ENCODE peak calls at places on chromosomes 12 and 14, in nine cellular contexts. Y is cardiac muscle cell, C is esophagus squamous epithelium, U is prostate gland, M is astrocyte of the cerebellum, T is lower lobe of right lung, E is AG09309, F is coronary artery, O is mucosa of descending colon. K is an unnamed sample.

GRCh38 chr14:50067723-50068495 is 48.5 kb downstream of the VCPKMT start:
- DNase-seq in Y (peak), C (no peak), U (no peak), M (peak), T (no peak), E (peak), F (no peak), O (no peak), K (no peak)

GRCh38 chr14:95935228-95935822 is 58.7 kb downstream of the TUNAR start:
- DNase-seq in Y (peak), C (no peak), U (no peak), M (peak), T (no peak), E (no peak), F (no peak), O (no peak), K (no peak)

GRCh38 chr14:95796846-95797245 is 79.8 kb upstream of the TUNAR start:
- DNase-seq in Y (no peak), C (no peak), U (no peak), M (no peak), T (no peak), E (no peak), F (no peak), O (no peak), K (no peak)

GRCh38 chr12:26863515-26863914 is 30.5 kb upstream of the ITPR2 start:
- DNase-seq in Y (peak), C (no peak), U (no peak), M (no peak), T (no peak), E (no peak), F (no peak), O (no peak), K (no peak)

GRCh38 chr14:62138593-62138992 is 376.4 kb downstream of the SNAPC1 start:
- DNase-seq in Y (peak), C (no peak), U (no peak), M (no peak), T (no peak), E (no peak), F (no peak), O (no peak), K (no peak)

GRCh38 chr12:90959538-90960139 is 4.7 kb upstream of the CCER1 start:
- DNase-seq in Y (peak), C (no peak), U (peak), M (peak), T (no peak), E (no peak), F (no peak), O (no peak), K (no peak)

GRCh38 chr14:84877061-84877460 is 652.9 kb upstream of the FLRT2 start:
- DNase-seq in Y (no peak), C (no peak), U (no peak), M (no peak), T (no peak), E (no peak), F (no peak), O (no peak), K (no peak)

GRCh38 chr14:20419404-20419803 is 6.1 kb upstream of the TEP1 start:
- DNase-seq in Y (no peak), C (no peak), U (no peak), M (no peak), T (no peak), E (no peak), F (no peak), O (no peak), K (no peak)

GRCh38 chr14:70856851-70857498 is 47.7 kb upstream of the MAP3K9 start:
- DNase-seq in Y (peak), C (no peak), U (no peak), M (peak), T (no peak), E (peak), F (no peak), O (no peak), K (no peak)

GRCh38 chr12:88361493-88361892 is 218.8 kb downstream of the KITLG start:
- DNase-seq in Y (no peak), C (no peak), U (no peak), M (no peak), T (no peak), E (no peak), F (no peak), O (no peak), K (no peak)

GRCh38 chr12:98232753-98233385 is 282.5 kb upstream of the TMPO start:
- DNase-seq in Y (no peak), C (no peak), U (no peak), M (peak), T (no peak), E (no peak), F (no peak), O (no peak), K (no peak)

GRCh38 chr12:21819236-21819635 is 44.7 kb upstream of the KCNJ8 start:
- DNase-seq in Y (no peak), C (no peak), U (no peak), M (no peak), T (no peak), E (no peak), F (no peak), O (no peak), K (no peak)

GRCh38 chr12:95351745-95352144 is 122.2 kb upstream of the METAP2 start:
- DNase-seq in Y (peak), C (no peak), U (no peak), M (no peak), T (no peak), E (no peak), F (no peak), O (no peak), K (no peak)

GRCh38 chr14:36856095-36856878 is 194.6 kb downstream of the PAX9 start:
- DNase-seq in Y (no peak), C (no peak), U (peak), M (no peak), T (no peak), E (no peak), F (no peak), O (peak), K (no peak)

GRCh38 chr12:26845057-26845666 is 12.2 kb upstream of the ITPR2 start:
- DNase-seq in Y (peak), C (no peak), U (no peak), M (peak), T (peak), E (no peak), F (no peak), O (peak), K (no peak)

GRCh38 chr14:89368490-89369477 is 48.2 kb downstream of the FOXN3 start:
- DNase-seq in Y (no peak), C (no peak), U (no peak), M (no peak), T (no peak), E (no peak), F (peak), O (no peak), K (no peak)

GRCh38 chr12:104863549-104863948 is 94.5 kb downstream of the SLC41A2 start:
- DNase-seq in Y (peak), C (no peak), U (no peak), M (no peak), T (no peak), E (peak), F (no peak), O (no peak), K (no peak)

GRCh38 chr14:37213016-37213415 is 15.3 kb downstream of the MIPOL1 start:
- DNase-seq in Y (no peak), C (no peak), U (no peak), M (no peak), T (no peak), E (no peak), F (no peak), O (no peak), K (no peak)

GRCh38 chr14:55188686-55189295 is 2.6 kb downstream of the DLGAP5 start:
- DNase-seq in Y (peak), C (no peak), U (no peak), M (no peak), T (no peak), E (peak), F (no peak), O (no peak), K (no peak)

GRCh38 chr12:96981053-96981452 is 74.0 kb downstream of the NEDD1 start:
- DNase-seq in Y (peak), C (no peak), U (no peak), M (peak), T (no peak), E (peak), F (no peak), O (no peak), K (peak)

GRCh38 chr12:74393265-74393664 is 144.4 kb upstream of the ATXN7L3B start:
- DNase-seq in Y (no peak), C (no peak), U (no peak), M (no peak), T (no peak), E (no peak), F (no peak), O (no peak), K (no peak)

GRCh38 chr12:113019045-113019444 is 37.5 kb upstream of the DTX1 start:
- DNase-seq in Y (peak), C (no peak), U (no peak), M (no peak), T (no peak), E (no peak), F (no peak), O (no peak), K (no peak)

GRCh38 chr12:90939382-90939781 is 15.6 kb downstream of the CCER1 start:
- DNase-seq in Y (peak), C (no peak), U (no peak), M (no peak), T (no peak), E (no peak), F (no peak), O (no peak), K (no peak)

GRCh38 chr14:68784995-68785816 is 7.7 kb downstream of the ZFP36L1 start:
- DNase-seq in Y (peak), C (no peak), U (no peak), M (no peak), T (no peak), E (no peak), F (peak), O (peak), K (no peak)

GRCh38 chr12:5478081-5478706 is 46.3 kb downstream of the NTF3 start:
- DNase-seq in Y (no peak), C (no peak), U (no peak), M (no peak), T (no peak), E (no peak), F (no peak), O (no peak), K (no peak)

GRCh38 chr14:75476274-75476995 is 45.8 kb upstream of the BATF start:
- DNase-seq in Y (peak), C (no peak), U (no peak), M (no peak), T (peak), E (no peak), F (no peak), O (peak), K (peak)

GRCh38 chr12:64691793-64692583 is 67.2 kb downstream of the GNS start:
- DNase-seq in Y (no peak), C (no peak), U (no peak), M (no peak), T (no peak), E (no peak), F (no peak), O (no peak), K (no peak)

GRCh38 chr14:29927596-29928341 is at the start of gene PRKD1:
- DNase-seq in Y (peak), C (no peak), U (peak), M (peak), T (peak), E (no peak), F (peak), O (peak), K (no peak)

GRCh38 chr14:60276347-60276746 is 27.3 kb downstream of the PPM1A start:
- DNase-seq in Y (peak), C (no peak), U (no peak), M (no peak), T (no peak), E (no peak), F (no peak), O (no peak), K (no peak)

GRCh38 chr14:31229638-31230229 is 22.1 kb upstream of the HECTD1 start:
- DNase-seq in Y (peak), C (peak), U (peak), M (peak), T (peak), E (peak), F (peak), O (peak), K (peak)

GRCh38 chr12:574475-575128 is 88.6 kb downstream of the NINJ2 start:
- DNase-seq in Y (no peak), C (no peak), U (no peak), M (no peak), T (no peak), E (no peak), F (no peak), O (no peak), K (no peak)

GRCh38 chr12:60921541-60921940 is 1325.7 kb downstream of the SLC16A7 start:
- DNase-seq in Y (no peak), C (no peak), U (no peak), M (no peak), T (no peak), E (no peak), F (no peak), O (no peak), K (no peak)

GRCh38 chr12:85280138-85280983 is at the start of gene ALX1:
- DNase-seq in Y (peak), C (no peak), U (no peak), M (no peak), T (peak), E (no peak), F (no peak), O (peak), K (no peak)

GRCh38 chr14:30874120-30874998 is at the start of gene COCH:
- DNase-seq in Y (no peak), C (no peak), U (no peak), M (no peak), T (peak), E (no peak), F (no peak), O (peak), K (no peak)

GRCh38 chr12:30754383-30754749 is 385 bp downstream of the CAPRIN2 start:
- DNase-seq in Y (no peak), C (no peak), U (no peak), M (no peak), T (no peak), E (no peak), F (no peak), O (no peak), K (no peak)

GRCh38 chr12:71755146-71755892 is 656 bp downstream of the RAB21 start:
- DNase-seq in Y (peak), C (no peak), U (peak), M (no peak), T (peak), E (no peak), F (peak), O (no peak), K (no peak)

GRCh38 chr14:35231207-35231755 is 60.9 kb upstream of the PSMA6 start:
- DNase-seq in Y (no peak), C (no peak), U (no peak), M (no peak), T (no peak), E (no peak), F (no peak), O (no peak), K (no peak)

GRCh38 chr14:35234007-35234406 is 58.2 kb upstream of the PSMA6 start:
- DNase-seq in Y (peak), C (no peak), U (no peak), M (no peak), T (no peak), E (peak), F (no peak), O (no peak), K (no peak)

GRCh38 chr14:35224615-35225014 is 67.6 kb upstream of the PSMA6 start:
- DNase-seq in Y (no peak), C (no peak), U (no peak), M (no peak), T (no peak), E (no peak), F (no peak), O (no peak), K (no peak)

GRCh38 chr14:35229084-35229483 is 63.1 kb upstream of the PSMA6 start:
- DNase-seq in Y (no peak), C (no peak), U (no peak), M (no peak), T (no peak), E (no peak), F (no peak), O (no peak), K (no peak)

GRCh38 chr14:35229495-35230089 is 62.6 kb upstream of the PSMA6 start:
- DNase-seq in Y (peak), C (no peak), U (no peak), M (no peak), T (no peak), E (no peak), F (no peak), O (no peak), K (no peak)
- TF ChIP-seq CTCF in Y (peak), C (peak), U (no peak), M (no peak), T (peak), E (no peak), F (no peak), O (no peak), K (peak)

GRCh38 chr12:83472350-83472749 is 785.6 kb downstream of the TMTC2 start:
- DNase-seq in Y (no peak), C (no peak), U (no peak), M (no peak), T (no peak), E (no peak), F (no peak), O (no peak), K (no peak)

GRCh38 chr12:83472772-83473171 is 786.1 kb downstream of the TMTC2 start:
- DNase-seq in Y (no peak), C (no peak), U (no peak), M (no peak), T (no peak), E (no peak), F (no peak), O (no peak), K (no peak)

GRCh38 chr12:83468988-83469908 is 782.5 kb downstream of the TMTC2 start:
- DNase-seq in Y (no peak), C (no peak), U (no peak), M (no peak), T (no peak), E (no peak), F (no peak), O (no peak), K (peak)

GRCh38 chr12:83471341-83471740 is 784.6 kb downstream of the TMTC2 start:
- DNase-seq in Y (no peak), C (no peak), U (no peak), M (no peak), T (no peak), E (no peak), F (no peak), O (no peak), K (no peak)

DNA sequence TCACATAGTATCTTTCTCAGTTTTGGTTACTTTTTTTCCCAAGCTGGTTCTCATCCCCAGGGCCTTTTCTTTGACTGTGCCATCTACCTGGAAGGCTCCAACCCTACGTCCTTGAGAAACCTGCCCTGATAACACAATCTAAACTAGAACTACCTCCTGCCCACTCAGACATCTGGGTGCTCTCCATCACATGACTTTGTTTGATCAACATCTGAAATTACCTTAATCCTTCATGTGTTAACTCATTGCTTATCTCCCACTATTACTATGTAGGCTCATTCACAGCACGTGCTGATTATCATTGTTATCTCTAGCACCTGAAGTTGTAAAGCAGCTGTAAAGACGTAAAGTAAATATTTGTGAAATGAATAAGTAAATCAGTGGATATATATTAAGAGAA is 784.0 kb downstream of the TMTC2 start:
- DNase-seq in Y (no peak), C (no peak), U (no peak), M (no peak), T (no peak), E (no peak), F (no peak), O (no peak), K (no peak)
- H3K4me3 ChIP-seq in Y (peak), C (no peak), U (no peak), M (no peak), T (no peak), E (no peak), F (no peak), O (no peak), K (no peak)

GRCh38 chr12:111121840-111122239 is 201.5 kb upstream of the MYL2 start:
- DNase-seq in Y (no peak), C (no peak), U (peak), M (no peak), T (no peak), E (no peak), F (no peak), O (no peak), K (no peak)
- TF ChIP-seq CTCF in Y (no peak), C (no peak), U (no peak), M (no peak), T (no peak), E (no peak), F (no peak), O (no peak), K (no peak)

GRCh38 chr12:89384050-89384749 is 31.9 kb upstream of the DUSP6 start:
- DNase-seq in Y (peak), C (no peak), U (peak), M (peak), T (peak), E (peak), F (no peak), O (peak), K (no peak)

GRCh38 chr12:89382366-89382765 is 30.1 kb upstream of the DUSP6 start:
- DNase-seq in Y (no peak), C (no peak), U (no peak), M (no peak), T (no peak), E (no peak), F (no peak), O (no peak), K (no peak)

GRCh38 chr12:89384750-89385273 is 32.5 kb upstream of the DUSP6 start:
- DNase-seq in Y (no peak), C (no peak), U (no peak), M (no peak), T (no peak), E (no peak), F (no peak), O (no peak), K (no peak)

GRCh38 chr12:89385965-89386537 is 33.8 kb upstream of the DUSP6 start:
- DNase-seq in Y (no peak), C (no peak), U (no peak), M (no peak), T (no peak), E (no peak), F (no peak), O (no peak), K (no peak)

GRCh38 chr12:89383235-89384049 is 31.1 kb upstream of the DUSP6 start:
- DNase-seq in Y (no peak), C (no peak), U (no peak), M (no peak), T (no peak), E (no peak), F (no peak), O (no peak), K (no peak)
- H3K4me3 ChIP-seq in Y (no peak), C (no peak), U (no peak), M (no peak), T (no peak), E (no peak), F (no peak), O (no peak), K (no peak)

DNA sequence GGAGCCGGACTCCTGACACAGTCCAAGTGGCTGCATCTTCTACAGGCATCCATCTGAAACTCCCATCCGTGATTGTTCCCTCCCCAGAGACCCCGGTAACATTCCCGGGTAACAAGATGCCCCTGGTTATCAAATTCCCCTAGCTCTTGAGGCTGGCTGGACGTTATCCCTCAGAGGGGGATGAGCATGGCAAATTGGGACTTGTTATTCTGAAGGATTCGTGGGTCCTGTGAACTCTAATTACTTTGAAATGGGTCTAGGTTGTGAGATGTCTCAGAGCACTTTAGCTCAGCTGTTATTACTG is 642 bp upstream of the PAN2 start:
- DNase-seq in Y (no peak), C (no peak), U (no peak), M (no peak), T (no peak), E (no peak), F (no peak), O (no peak), K (no peak)
- TF ChIP-seq CTCF in Y (no peak), C (no peak), U (no peak), M (no peak), T (no peak), E (no peak), F (no peak), O (no peak), K (no peak)